ENCODE peak calls at places on chromosomes 2 and 18, in eight cellular contexts. One of them, this sample, is unnamed.

GRCh38 chr2:112121682-112122254 is 16.4 kb upstream of the FBLN7 start:
- DNase-seq in MCF 10A: peak
- DNase-seq in activated naive CD4-positive, alpha-beta T cell treated with anti-CD3 and anti-CD28 coated beads, Interleukin-2, amount 10 ng/mL, durations not matched to agents 7 days and 5 days: peak
- DNase-seq in left ventricle myocardium inferior: no peak
- DNase-seq in H1: no peak
- DNase-seq in activated CD4-positive, alpha-beta T cell treated with anti-CD3 and anti-CD28 coated beads for 1 hour: no peak
- DNase-seq in T-cell: no peak
- DNase-seq in activated T-helper 1 cell treated with anti-CD3 and anti-CD28 coated beads, Interleukin-2, amount 50 U/mL, for 16 hours: no peak
- DNase-seq in this sample: no peak

GRCh38 chr18:50410008-50410407 is 35.2 kb downstream of the SKA1 start:
- DNase-seq in left ventricle myocardium inferior: no peak
- DNase-seq in activated CD4-positive, alpha-beta T cell treated with anti-CD3 and anti-CD28 coated beads for 1 hour: no peak
- DNase-seq in activated naive CD4-positive, alpha-beta T cell treated with anti-CD3 and anti-CD28 coated beads, Interleukin-2, amount 10 ng/mL, durations not matched to agents 7 days and 5 days: no peak
- DNase-seq in H1: no peak
- DNase-seq in MCF 10A: no peak
- DNase-seq in activated T-helper 1 cell treated with anti-CD3 and anti-CD28 coated beads, Interleukin-2, amount 50 U/mL, for 16 hours: no peak
- DNase-seq in T-cell: no peak
- DNase-seq in this sample: no peak

GRCh38 chr2:40511661-40512213 is 59.8 kb upstream of the SLC8A1 start:
- DNase-seq in MCF 10A: peak
- DNase-seq in H1: no peak
- DNase-seq in T-cell: no peak
- DNase-seq in left ventricle myocardium inferior: no peak
- DNase-seq in activated CD4-positive, alpha-beta T cell treated with anti-CD3 and anti-CD28 coated beads for 1 hour: no peak
- DNase-seq in activated T-helper 1 cell treated with anti-CD3 and anti-CD28 coated beads, Interleukin-2, amount 50 U/mL, for 16 hours: no peak
- DNase-seq in activated naive CD4-positive, alpha-beta T cell treated with anti-CD3 and anti-CD28 coated beads, Interleukin-2, amount 10 ng/mL, durations not matched to agents 7 days and 5 days: no peak
- DNase-seq in this sample: peak

GRCh38 chr18:37396981-37397720 is 168.4 kb downstream of the CELF4 start:
- DNase-seq in left ventricle myocardium inferior: no peak
- DNase-seq in T-cell: no peak
- DNase-seq in activated T-helper 1 cell treated with anti-CD3 and anti-CD28 coated beads, Interleukin-2, amount 50 U/mL, for 16 hours: no peak
- DNase-seq in MCF 10A: no peak
- DNase-seq in activated CD4-positive, alpha-beta T cell treated with anti-CD3 and anti-CD28 coated beads for 1 hour: no peak
- DNase-seq in activated naive CD4-positive, alpha-beta T cell treated with anti-CD3 and anti-CD28 coated beads, Interleukin-2, amount 10 ng/mL, durations not matched to agents 7 days and 5 days: no peak
- DNase-seq in H1: no peak
- DNase-seq in this sample: no peak

GRCh38 chr2:171807831-171808393 is 86.1 kb downstream of the SLC25A12 start:
- DNase-seq in H1: no peak
- DNase-seq in activated CD4-positive, alpha-beta T cell treated with anti-CD3 and anti-CD28 coated beads for 1 hour: no peak
- DNase-seq in MCF 10A: peak
- DNase-seq in left ventricle myocardium inferior: no peak
- DNase-seq in activated T-helper 1 cell treated with anti-CD3 and anti-CD28 coated beads, Interleukin-2, amount 50 U/mL, for 16 hours: no peak
- DNase-seq in T-cell: no peak
- DNase-seq in activated naive CD4-positive, alpha-beta T cell treated with anti-CD3 and anti-CD28 coated beads, Interleukin-2, amount 10 ng/mL, durations not matched to agents 7 days and 5 days: no peak
- DNase-seq in this sample: no peak

GRCh38 chr2:233919938-233920337 is 2.8 kb downstream of the TRPM8 start:
- DNase-seq in MCF 10A: peak
- DNase-seq in left ventricle myocardium inferior: no peak
- DNase-seq in activated CD4-positive, alpha-beta T cell treated with anti-CD3 and anti-CD28 coated beads for 1 hour: no peak
- DNase-seq in T-cell: no peak
- DNase-seq in activated naive CD4-positive, alpha-beta T cell treated with anti-CD3 and anti-CD28 coated beads, Interleukin-2, amount 10 ng/mL, durations not matched to agents 7 days and 5 days: no peak
- DNase-seq in H1: no peak
- DNase-seq in activated T-helper 1 cell treated with anti-CD3 and anti-CD28 coated beads, Interleukin-2, amount 50 U/mL, for 16 hours: no peak
- DNase-seq in this sample: no peak

GRCh38 chr2:217366246-217366645 is 506.4 kb upstream of the TNP1 start:
- DNase-seq in T-cell: no peak
- DNase-seq in H1: no peak
- DNase-seq in activated naive CD4-positive, alpha-beta T cell treated with anti-CD3 and anti-CD28 coated beads, Interleukin-2, amount 10 ng/mL, durations not matched to agents 7 days and 5 days: no peak
- DNase-seq in activated T-helper 1 cell treated with anti-CD3 and anti-CD28 coated beads, Interleukin-2, amount 50 U/mL, for 16 hours: no peak
- DNase-seq in MCF 10A: no peak
- DNase-seq in left ventricle myocardium inferior: no peak
- DNase-seq in activated CD4-positive, alpha-beta T cell treated with anti-CD3 and anti-CD28 coated beads for 1 hour: no peak
- DNase-seq in this sample: no peak

GRCh38 chr18:26734760-26735159 is 130.7 kb downstream of the AQP4 start:
- DNase-seq in activated CD4-positive, alpha-beta T cell treated with anti-CD3 and anti-CD28 coated beads for 1 hour: no peak
- DNase-seq in T-cell: no peak
- DNase-seq in left ventricle myocardium inferior: no peak
- DNase-seq in activated naive CD4-positive, alpha-beta T cell treated with anti-CD3 and anti-CD28 coated beads, Interleukin-2, amount 10 ng/mL, durations not matched to agents 7 days and 5 days: no peak
- DNase-seq in MCF 10A: no peak
- DNase-seq in H1: no peak
- DNase-seq in activated T-helper 1 cell treated with anti-CD3 and anti-CD28 coated beads, Interleukin-2, amount 50 U/mL, for 16 hours: no peak
- DNase-seq in this sample: no peak

GRCh38 chr2:47323009-47323821 is 79.7 kb upstream of the MSH2 start:
- DNase-seq in activated CD4-positive, alpha-beta T cell treated with anti-CD3 and anti-CD28 coated beads for 1 hour: peak
- DNase-seq in activated T-helper 1 cell treated with anti-CD3 and anti-CD28 coated beads, Interleukin-2, amount 50 U/mL, for 16 hours: peak
- DNase-seq in T-cell: peak
- DNase-seq in activated naive CD4-positive, alpha-beta T cell treated with anti-CD3 and anti-CD28 coated beads, Interleukin-2, amount 10 ng/mL, durations not matched to agents 7 days and 5 days: peak
- DNase-seq in left ventricle myocardium inferior: peak
- DNase-seq in MCF 10A: peak
- DNase-seq in H1: peak
- DNase-seq in this sample: peak

GRCh38 chr2:49080681-49081080 is 73.6 kb downstream of the FSHR start:
- DNase-seq in activated T-helper 1 cell treated with anti-CD3 and anti-CD28 coated beads, Interleukin-2, amount 50 U/mL, for 16 hours: no peak
- DNase-seq in H1: no peak
- DNase-seq in left ventricle myocardium inferior: no peak
- DNase-seq in activated CD4-positive, alpha-beta T cell treated with anti-CD3 and anti-CD28 coated beads for 1 hour: no peak
- DNase-seq in MCF 10A: no peak
- DNase-seq in T-cell: no peak
- DNase-seq in activated naive CD4-positive, alpha-beta T cell treated with anti-CD3 and anti-CD28 coated beads, Interleukin-2, amount 10 ng/mL, durations not matched to agents 7 days and 5 days: no peak
- DNase-seq in this sample: no peak

GRCh38 chr2:72325592-72326422 is 178.1 kb upstream of the CYP26B1 start:
- DNase-seq in activated CD4-positive, alpha-beta T cell treated with anti-CD3 and anti-CD28 coated beads for 1 hour: no peak
- DNase-seq in activated T-helper 1 cell treated with anti-CD3 and anti-CD28 coated beads, Interleukin-2, amount 50 U/mL, for 16 hours: no peak
- DNase-seq in left ventricle myocardium inferior: no peak
- DNase-seq in activated naive CD4-positive, alpha-beta T cell treated with anti-CD3 and anti-CD28 coated beads, Interleukin-2, amount 10 ng/mL, durations not matched to agents 7 days and 5 days: peak
- DNase-seq in H1: peak
- DNase-seq in T-cell: no peak
- DNase-seq in MCF 10A: peak
- DNase-seq in this sample: no peak

This sample was measured in psoas muscle.